ENCODE peak calls at places on chromosomes 7 and 10, in nine cellular contexts. U is GDM1; P is activated CD4-positive, alpha-beta T cell treated with anti-CD3 and anti-CD28 coated beads, Interleukin-2, amount 50 U/mL, for 1 hour; B is foreskin fibroblast; G is tibial nerve; Y is stimulated activated CD8-positive, alpha-beta memory T cell treated with anti-CD3 and anti-CD28 coated beads, Interleukin-2, amount 100 ng/mL, for 48 hours; W is H9; J is iris pigment epithelial cell; Q is HEK293T. O is an unnamed sample.

GRCh38 chr10:49075743-49076142 is 39.6 kb downstream of the VSTM4 start:
- DNase-seq in U (no peak), P (no peak), B (no peak), G (no peak), Y (no peak), W (no peak), J (no peak), Q (no peak), O (no peak)

GRCh38 chr7:113730309-113730955 is 188.4 kb downstream of the PPP1R3A start:
- DNase-seq in U (no peak), P (no peak), B (peak; percentile 68), G (no peak), Y (no peak), W (no peak), J (peak; percentile 78), Q (no peak), O (no peak)

GRCh38 chr10:103429647-103430046 is 22.5 kb downstream of the CALHM2 start:
- DNase-seq in U (no peak), P (no peak), B (no peak), G (no peak), Y (no peak), W (no peak), J (no peak), Q (no peak), O (no peak)

GRCh38 chr10:18162021-18162631 is 21.9 kb downstream of the CACNB2 start:
- DNase-seq in U (no peak), P (no peak), B (no peak), G (no peak), Y (no peak), W (no peak), J (peak; percentile 70), Q (no peak), O (no peak)

GRCh38 chr7:42856605-42856987 is 55.3 kb downstream of the C7orf25 start:
- DNase-seq in U (no peak), P (no peak), B (no peak), G (no peak), Y (no peak), W (no peak), J (no peak), Q (peak; percentile 20), O (no peak)

GRCh38 chr7:67470256-67470751 is 473.7 kb downstream of the TYW1 start:
- DNase-seq in U (no peak), P (no peak), B (no peak), G (no peak), Y (no peak), W (no peak), J (no peak), Q (no peak), O (no peak)

GRCh38 chr10:95177429-95177828 is 16.6 kb upstream of the ACSM6 start:
- DNase-seq in U (no peak), P (no peak), B (no peak), G (no peak), Y (no peak), W (no peak), J (no peak), Q (no peak), O (no peak)

GRCh38 chr10:3451516-3452185 is 279.1 kb upstream of the PITRM1 start:
- DNase-seq in U (no peak), P (no peak), B (no peak), G (no peak), Y (no peak), W (no peak), J (peak; percentile 41), Q (no peak), O (no peak)

GRCh38 chr7:101680406-101681145 is 51.5 kb upstream of the MYL10 start:
- DNase-seq in U (no peak), P (no peak), B (no peak), G (no peak), Y (no peak), W (no peak), J (no peak), Q (no peak), O (no peak)

GRCh38 chr7:47383064-47383463 is 198.8 kb downstream of the TNS3 start:
- DNase-seq in U (no peak), P (no peak), B (peak; percentile 85), G (no peak), Y (no peak), W (no peak), J (peak; percentile 21), Q (no peak), O (no peak)

GRCh38 chr7:33819658-33820057 is 85.7 kb upstream of the BMPER start:
- DNase-seq in U (no peak), P (no peak), B (no peak), G (no peak), Y (no peak), W (no peak), J (no peak), Q (no peak), O (no peak)

GRCh38 chr7:129160161-129160911 is 15.8 kb downstream of the TSPAN33 start:
- DNase-seq in U (no peak), P (no peak), B (no peak), G (no peak), Y (no peak), W (peak; percentile 50), J (no peak), Q (no peak), O (no peak)

GRCh38 chr10:86708783-86709778 is 40.8 kb downstream of the LDB3 start:
- DNase-seq in U (no peak), P (no peak), B (no peak), G (peak; percentile 0), Y (no peak), W (no peak), J (no peak), Q (no peak), O (no peak)

GRCh38 chr10:95925033-95925432 is 17.3 kb downstream of the CC2D2B start:
- DNase-seq in U (no peak), P (no peak), B (no peak), G (no peak), Y (no peak), W (no peak), J (no peak), Q (no peak), O (no peak)

GRCh38 chr10:104054430-104054829 is 31.2 kb downstream of the COL17A1 start:
- DNase-seq in U (no peak), P (no peak), B (peak; percentile 85), G (no peak), Y (no peak), W (no peak), J (peak; percentile 36), Q (no peak), O (no peak)

GRCh38 chr7:158829021-158829341 is 328 bp downstream of the ESYT2 start:
- DNase-seq in U (peak; percentile 54), P (peak; percentile 65), B (peak; percentile 89), G (no peak), Y (no peak), W (peak; percentile 43), J (peak; percentile 91), Q (peak; percentile 81), O (no peak)

GRCh38 chr7:77482015-77482414 is 55.1 kb upstream of the PTPN12 start:
- DNase-seq in U (no peak), P (no peak), B (peak; percentile 25), G (no peak), Y (no peak), W (no peak), J (peak; percentile 34), Q (no peak), O (no peak)

GRCh38 chr10:103850572-103850895 is 4.8 kb downstream of the SH3PXD2A start:
- DNase-seq in U (no peak), P (no peak), B (no peak), G (no peak), Y (no peak), W (no peak), J (peak; percentile 31), Q (no peak), O (no peak)

GRCh38 chr7:110621289-110621688 is 469.6 kb upstream of the LRRN3 start:
- DNase-seq in U (no peak), P (no peak), B (no peak), G (no peak), Y (no peak), W (no peak), J (no peak), Q (no peak), O (no peak)

GRCh38 chr7:116591202-116592040 is 66.6 kb downstream of the CAV1 start:
- DNase-seq in U (no peak), P (no peak), B (peak; percentile 55), G (no peak), Y (no peak), W (no peak), J (peak; percentile 32), Q (no peak), O (no peak)

GRCh38 chr10:131899695-131900349 is 986 bp upstream of the PPP2R2D start:
- DNase-seq in U (no peak), P (no peak), B (no peak), G (no peak), Y (no peak), W (no peak), J (no peak), Q (peak; percentile 57), O (no peak)

GRCh38 chr10:43002596-43002995 is 74.3 kb upstream of the RET start:
- DNase-seq in U (no peak), P (no peak), B (no peak), G (no peak), Y (no peak), W (peak; percentile 23), J (no peak), Q (no peak), O (no peak)

GRCh38 chr7:10643545-10643944 is 330.1 kb upstream of the PHF14 start:
- DNase-seq in U (no peak), P (no peak), B (no peak), G (no peak), Y (no peak), W (no peak), J (no peak), Q (no peak), O (no peak)

GRCh38 chr10:83612746-83613145 is 526.6 kb upstream of the GHITM start:
- DNase-seq in U (no peak), P (no peak), B (no peak), G (no peak), Y (no peak), W (no peak), J (no peak), Q (no peak), O (no peak)

GRCh38 chr7:151085329-151085690 is 965 bp upstream of the AGAP3 start:
- DNase-seq in U (no peak), P (no peak), B (peak; percentile 62), G (no peak), Y (no peak), W (no peak), J (no peak), Q (no peak), O (no peak)

GRCh38 chr10:121325490-121326231 is 272.6 kb downstream of the FGFR2 start:
- DNase-seq in U (no peak), P (no peak), B (no peak), G (no peak), Y (no peak), W (no peak), J (no peak), Q (no peak), O (no peak)

GRCh38 chr10:121927361-121927840 is 430 bp downstream of the ATE1 start:
- DNase-seq in U (no peak), P (peak; percentile 12), B (peak; percentile 69), G (no peak), Y (peak; percentile 18), W (peak; percentile 53), J (peak; percentile 63), Q (peak; percentile 68), O (peak; percentile 32)

O was measured in omental fat pad.